ENCODE peak calls at places on chromosome 19, in nine cellular contexts. One of them, this sample, is unnamed.

GRCh38 chr19:44807652-44808462 is 1.0 kb upstream of the BCAM start:
- DNase-seq in astrocyte of the spinal cord: peak
- DNase-seq in CD8-positive, alpha-beta T cell: no peak
- DNase-seq in lung: peak
- DNase-seq in NB4: peak
- DNase-seq in mesenteric fat pad: no peak
- DNase-seq in choroid plexus epithelial cell: peak
- DNase-seq in Ammon's horn: peak
- DNase-seq in activated naive CD8-positive, alpha-beta T cell treated with anti-CD3 and anti-CD28 coated beads, Interleukin-2, amount 50 U/mL, for 16 hours: no peak
- DNase-seq in this sample: no peak

GRCh38 chr19:2051771-2052704 is 994 bp upstream of the MKNK2 start:
- DNase-seq in CD8-positive, alpha-beta T cell: peak
- DNase-seq in astrocyte of the spinal cord: no peak
- DNase-seq in NB4: no peak
- DNase-seq in lung: no peak
- DNase-seq in Ammon's horn: no peak
- DNase-seq in activated naive CD8-positive, alpha-beta T cell treated with anti-CD3 and anti-CD28 coated beads, Interleukin-2, amount 50 U/mL, for 16 hours: no peak
- DNase-seq in choroid plexus epithelial cell: no peak
- DNase-seq in mesenteric fat pad: no peak
- DNase-seq in this sample: no peak

GRCh38 chr19:681638-682037 is 5.4 kb downstream of the FSTL3 start:
- DNase-seq in NB4: peak
- DNase-seq in choroid plexus epithelial cell: no peak
- DNase-seq in mesenteric fat pad: no peak
- DNase-seq in activated naive CD8-positive, alpha-beta T cell treated with anti-CD3 and anti-CD28 coated beads, Interleukin-2, amount 50 U/mL, for 16 hours: no peak
- DNase-seq in CD8-positive, alpha-beta T cell: no peak
- DNase-seq in lung: no peak
- DNase-seq in Ammon's horn: no peak
- DNase-seq in astrocyte of the spinal cord: no peak
- DNase-seq in this sample: no peak

GRCh38 chr19:31694761-31695160 is 345.5 kb upstream of the TSHZ3 start:
- DNase-seq in mesenteric fat pad: no peak
- DNase-seq in CD8-positive, alpha-beta T cell: no peak
- DNase-seq in Ammon's horn: no peak
- DNase-seq in astrocyte of the spinal cord: no peak
- DNase-seq in activated naive CD8-positive, alpha-beta T cell treated with anti-CD3 and anti-CD28 coated beads, Interleukin-2, amount 50 U/mL, for 16 hours: no peak
- DNase-seq in choroid plexus epithelial cell: no peak
- DNase-seq in NB4: no peak
- DNase-seq in lung: peak
- DNase-seq in this sample: no peak

GRCh38 chr19:40533508-40533907 is 43.2 kb upstream of the SHKBP1 start:
- DNase-seq in NB4: no peak
- DNase-seq in lung: no peak
- DNase-seq in CD8-positive, alpha-beta T cell: no peak
- DNase-seq in astrocyte of the spinal cord: no peak
- DNase-seq in choroid plexus epithelial cell: peak
- DNase-seq in Ammon's horn: no peak
- DNase-seq in mesenteric fat pad: no peak
- DNase-seq in activated naive CD8-positive, alpha-beta T cell treated with anti-CD3 and anti-CD28 coated beads, Interleukin-2, amount 50 U/mL, for 16 hours: no peak
- DNase-seq in this sample: no peak

GRCh38 chr19:51131780-51132680 is 7.3 kb downstream of the SIGLEC9 start:
- DNase-seq in choroid plexus epithelial cell: peak
- DNase-seq in NB4: peak
- DNase-seq in mesenteric fat pad: peak
- DNase-seq in lung: peak
- DNase-seq in activated naive CD8-positive, alpha-beta T cell treated with anti-CD3 and anti-CD28 coated beads, Interleukin-2, amount 50 U/mL, for 16 hours: no peak
- DNase-seq in CD8-positive, alpha-beta T cell: peak
- DNase-seq in Ammon's horn: no peak
- DNase-seq in astrocyte of the spinal cord: peak
- DNase-seq in this sample: peak

GRCh38 chr19:40640744-40641143 is 39.6 kb downstream of the LTBP4 start:
- DNase-seq in mesenteric fat pad: no peak
- DNase-seq in Ammon's horn: no peak
- DNase-seq in NB4: peak
- DNase-seq in CD8-positive, alpha-beta T cell: no peak
- DNase-seq in lung: no peak
- DNase-seq in choroid plexus epithelial cell: peak
- DNase-seq in astrocyte of the spinal cord: no peak
- DNase-seq in activated naive CD8-positive, alpha-beta T cell treated with anti-CD3 and anti-CD28 coated beads, Interleukin-2, amount 50 U/mL, for 16 hours: no peak
- DNase-seq in this sample: no peak

GRCh38 chr19:27815985-27816384 is 1397.0 kb downstream of the UQCRFS1 start:
- DNase-seq in mesenteric fat pad: no peak
- DNase-seq in astrocyte of the spinal cord: no peak
- DNase-seq in choroid plexus epithelial cell: no peak
- DNase-seq in Ammon's horn: no peak
- DNase-seq in CD8-positive, alpha-beta T cell: no peak
- DNase-seq in activated naive CD8-positive, alpha-beta T cell treated with anti-CD3 and anti-CD28 coated beads, Interleukin-2, amount 50 U/mL, for 16 hours: no peak
- DNase-seq in lung: no peak
- DNase-seq in NB4: no peak
- DNase-seq in this sample: no peak

GRCh38 chr19:12796146-12797071 is 5.1 kb downstream of the JUNB start:
- DNase-seq in Ammon's horn: peak
- DNase-seq in choroid plexus epithelial cell: peak
- DNase-seq in mesenteric fat pad: no peak
- DNase-seq in CD8-positive, alpha-beta T cell: peak
- DNase-seq in astrocyte of the spinal cord: peak
- DNase-seq in lung: peak
- DNase-seq in NB4: peak
- DNase-seq in activated naive CD8-positive, alpha-beta T cell treated with anti-CD3 and anti-CD28 coated beads, Interleukin-2, amount 50 U/mL, for 16 hours: peak
- DNase-seq in this sample: peak

GRCh38 chr19:14248578-14249011 is 42.6 kb upstream of the ADGRL1 start:
- DNase-seq in NB4: no peak
- DNase-seq in activated naive CD8-positive, alpha-beta T cell treated with anti-CD3 and anti-CD28 coated beads, Interleukin-2, amount 50 U/mL, for 16 hours: peak
- DNase-seq in CD8-positive, alpha-beta T cell: peak
- DNase-seq in astrocyte of the spinal cord: peak
- DNase-seq in choroid plexus epithelial cell: peak
- DNase-seq in mesenteric fat pad: no peak
- DNase-seq in Ammon's horn: peak
- DNase-seq in lung: no peak
- DNase-seq in this sample: peak

GRCh38 chr19:17671906-17672305 is 16.2 kb downstream of the UNC13A start:
- DNase-seq in mesenteric fat pad: no peak
- DNase-seq in activated naive CD8-positive, alpha-beta T cell treated with anti-CD3 and anti-CD28 coated beads, Interleukin-2, amount 50 U/mL, for 16 hours: no peak
- DNase-seq in NB4: peak
- DNase-seq in choroid plexus epithelial cell: peak
- DNase-seq in astrocyte of the spinal cord: peak
- DNase-seq in Ammon's horn: no peak
- DNase-seq in CD8-positive, alpha-beta T cell: no peak
- DNase-seq in lung: no peak
- DNase-seq in this sample: no peak

GRCh38 chr19:2663920-2664571 is 38.4 kb downstream of the GNG7 start:
- DNase-seq in activated naive CD8-positive, alpha-beta T cell treated with anti-CD3 and anti-CD28 coated beads, Interleukin-2, amount 50 U/mL, for 16 hours: no peak
- DNase-seq in lung: no peak
- DNase-seq in choroid plexus epithelial cell: no peak
- DNase-seq in CD8-positive, alpha-beta T cell: no peak
- DNase-seq in Ammon's horn: peak
- DNase-seq in astrocyte of the spinal cord: no peak
- DNase-seq in NB4: peak
- DNase-seq in mesenteric fat pad: no peak
- DNase-seq in this sample: peak

GRCh38 chr19:51107406-51108065 is 673 bp downstream of the CTU1 start:
- DNase-seq in choroid plexus epithelial cell: peak
- DNase-seq in activated naive CD8-positive, alpha-beta T cell treated with anti-CD3 and anti-CD28 coated beads, Interleukin-2, amount 50 U/mL, for 16 hours: no peak
- DNase-seq in CD8-positive, alpha-beta T cell: no peak
- DNase-seq in astrocyte of the spinal cord: no peak
- DNase-seq in mesenteric fat pad: no peak
- DNase-seq in Ammon's horn: no peak
- DNase-seq in NB4: no peak
- DNase-seq in lung: no peak
- DNase-seq in this sample: no peak

GRCh38 chr19:6325614-6326013 is 7.8 kb downstream of the ACER1 start:
- DNase-seq in NB4: no peak
- DNase-seq in lung: no peak
- DNase-seq in CD8-positive, alpha-beta T cell: no peak
- DNase-seq in choroid plexus epithelial cell: no peak
- DNase-seq in activated naive CD8-positive, alpha-beta T cell treated with anti-CD3 and anti-CD28 coated beads, Interleukin-2, amount 50 U/mL, for 16 hours: no peak
- DNase-seq in mesenteric fat pad: no peak
- DNase-seq in Ammon's horn: no peak
- DNase-seq in astrocyte of the spinal cord: no peak
- DNase-seq in this sample: no peak

GRCh38 chr19:18130523-18131242 is 22.3 kb upstream of the PIK3R2 start:
- DNase-seq in mesenteric fat pad: no peak
- DNase-seq in NB4: no peak
- DNase-seq in lung: no peak
- DNase-seq in Ammon's horn: no peak
- DNase-seq in CD8-positive, alpha-beta T cell: no peak
- DNase-seq in activated naive CD8-positive, alpha-beta T cell treated with anti-CD3 and anti-CD28 coated beads, Interleukin-2, amount 50 U/mL, for 16 hours: no peak
- DNase-seq in choroid plexus epithelial cell: no peak
- DNase-seq in astrocyte of the spinal cord: no peak
- DNase-seq in this sample: no peak

GRCh38 chr19:49106648-49107135 is 7.5 kb upstream of the LIN7B start:
- DNase-seq in lung: no peak
- DNase-seq in choroid plexus epithelial cell: peak
- DNase-seq in astrocyte of the spinal cord: peak
- DNase-seq in activated naive CD8-positive, alpha-beta T cell treated with anti-CD3 and anti-CD28 coated beads, Interleukin-2, amount 50 U/mL, for 16 hours: peak
- DNase-seq in NB4: peak
- DNase-seq in Ammon's horn: peak
- DNase-seq in mesenteric fat pad: no peak
- DNase-seq in CD8-positive, alpha-beta T cell: peak
- DNase-seq in this sample: no peak

GRCh38 chr19:54107876-54108490 is 5.3 kb downstream of the NDUFA3 start:
- DNase-seq in astrocyte of the spinal cord: no peak
- DNase-seq in choroid plexus epithelial cell: no peak
- DNase-seq in lung: no peak
- DNase-seq in Ammon's horn: no peak
- DNase-seq in activated naive CD8-positive, alpha-beta T cell treated with anti-CD3 and anti-CD28 coated beads, Interleukin-2, amount 50 U/mL, for 16 hours: no peak
- DNase-seq in NB4: no peak
- DNase-seq in CD8-positive, alpha-beta T cell: no peak
- DNase-seq in mesenteric fat pad: no peak
- DNase-seq in this sample: no peak

GRCh38 chr19:45469835-45470146 is 2.0 kb downstream of the FOSB start:
- DNase-seq in Ammon's horn: peak
- DNase-seq in choroid plexus epithelial cell: peak
- DNase-seq in lung: no peak
- DNase-seq in mesenteric fat pad: no peak
- DNase-seq in astrocyte of the spinal cord: peak
- DNase-seq in NB4: no peak
- DNase-seq in CD8-positive, alpha-beta T cell: no peak
- DNase-seq in activated naive CD8-positive, alpha-beta T cell treated with anti-CD3 and anti-CD28 coated beads, Interleukin-2, amount 50 U/mL, for 16 hours: peak
- DNase-seq in this sample: no peak

GRCh38 chr19:756821-757688 is 6.1 kb downstream of the MISP start:
- DNase-seq in CD8-positive, alpha-beta T cell: no peak
- DNase-seq in lung: no peak
- DNase-seq in choroid plexus epithelial cell: no peak
- DNase-seq in mesenteric fat pad: no peak
- DNase-seq in activated naive CD8-positive, alpha-beta T cell treated with anti-CD3 and anti-CD28 coated beads, Interleukin-2, amount 50 U/mL, for 16 hours: no peak
- DNase-seq in NB4: no peak
- DNase-seq in Ammon's horn: no peak
- DNase-seq in astrocyte of the spinal cord: no peak
- DNase-seq in this sample: no peak

GRCh38 chr19:40139533-40140287 is 49.0 kb upstream of the ZNF780A start:
- DNase-seq in lung: no peak
- DNase-seq in choroid plexus epithelial cell: peak
- DNase-seq in mesenteric fat pad: no peak
- DNase-seq in NB4: peak
- DNase-seq in CD8-positive, alpha-beta T cell: no peak
- DNase-seq in Ammon's horn: peak
- DNase-seq in astrocyte of the spinal cord: peak
- DNase-seq in activated naive CD8-positive, alpha-beta T cell treated with anti-CD3 and anti-CD28 coated beads, Interleukin-2, amount 50 U/mL, for 16 hours: no peak
- DNase-seq in this sample: peak

GRCh38 chr19:8334458-8335342 is 8.4 kb downstream of the KANK3 start:
- DNase-seq in mesenteric fat pad: no peak
- DNase-seq in choroid plexus epithelial cell: peak
- DNase-seq in lung: no peak
- DNase-seq in astrocyte of the spinal cord: peak
- DNase-seq in Ammon's horn: no peak
- DNase-seq in CD8-positive, alpha-beta T cell: no peak
- DNase-seq in NB4: peak
- DNase-seq in activated naive CD8-positive, alpha-beta T cell treated with anti-CD3 and anti-CD28 coated beads, Interleukin-2, amount 50 U/mL, for 16 hours: no peak
- DNase-seq in this sample: no peak